ENCODE peak calls at places on chromosomes 13 and 19, in four cellular contexts. V is A673, Q is IMR-90, X is NT2/D1. C is an unnamed sample.

GRCh38 chr19:10078329-10078728 is 7.8 kb upstream of the SHFL start:
- DNase-seq in V (no peak), Q (no peak), X (no peak), C (no peak)

GRCh38 chr13:44307255-44307654 is 66.4 kb upstream of the SERP2 start:
- DNase-seq in V (no peak), X (no peak), Q (peak), C (no peak)

GRCh38 chr13:46797468-46798237 is 692 bp upstream of the ESD start:
- DNase-seq in Q (peak), V (no peak), X (no peak), C (no peak)

GRCh38 chr19:1468274-1469199 is 10.5 kb downstream of the C19orf25 start:
- DNase-seq in Q (peak), X (no peak), V (peak), C (no peak)

GRCh38 chr13:50873481-50873880 is 30.0 kb upstream of the DLEU7 start:
- DNase-seq in V (no peak), X (no peak), Q (peak), C (no peak)

GRCh38 chr19:57248646-57249045 is 8.2 kb downstream of the ZNF805 start:
- DNase-seq in X (no peak), Q (no peak), V (no peak), C (no peak)

GRCh38 chr19:41226053-41226873 is 7.2 kb downstream of the AXL start:
- DNase-seq in Q (peak), V (peak), X (peak), C (peak)

GRCh38 chr13:24630851-24631341 is 49.3 kb upstream of the ATP12A start:
- DNase-seq in X (peak), V (no peak), Q (peak), C (no peak)

GRCh38 chr19:18131841-18132596 is 20.9 kb upstream of the PIK3R2 start:
- DNase-seq in Q (no peak), V (peak), X (no peak), C (no peak)

GRCh38 chr13:88764103-88764502 is 1092.9 kb downstream of the SLITRK5 start:
- DNase-seq in V (no peak), X (peak), Q (no peak), C (no peak)

GRCh38 chr13:100694722-100695644 is 20.4 kb upstream of the TMTC4 start:
- DNase-seq in V (peak), X (peak), Q (peak), C (no peak)

GRCh38 chr19:15265849-15266248 is 33.6 kb upstream of the EPHX3 start:
- DNase-seq in X (no peak), Q (peak), V (peak), C (no peak)

GRCh38 chr13:64723735-64724134 is 2506.4 kb downstream of the PCDH9 start:
- DNase-seq in V (peak), Q (peak), X (no peak), C (no peak)

GRCh38 chr13:93220073-93220472 is 6.5 kb upstream of the GPC6 start:
- DNase-seq in Q (no peak), V (no peak), X (no peak), C (no peak)

GRCh38 chr19:33171916-33172359 is 22.2 kb upstream of the LRP3 start:
- DNase-seq in V (no peak), X (no peak), Q (peak), C (no peak)

GRCh38 chr13:75908137-75908536 is 272.0 kb downstream of the LMO7 start:
- DNase-seq in V (no peak), Q (no peak), X (no peak), C (no peak)

GRCh38 chr13:30744056-30744684 is 8.8 kb downstream of the ALOX5AP start:
- DNase-seq in X (no peak), Q (peak), V (no peak), C (peak)

GRCh38 chr13:34166406-34166805 is 348.5 kb downstream of the RFC3 start:
- DNase-seq in V (no peak), Q (no peak), X (no peak), C (no peak)

GRCh38 chr13:110116072-110116487 is 190.9 kb downstream of the COL4A1 start:
- DNase-seq in X (no peak), V (peak), Q (peak), C (peak)

GRCh38 chr13:51192348-51192747 is 29.9 kb upstream of the FAM124A start:
- DNase-seq in Q (no peak), V (no peak), X (no peak), C (no peak)

GRCh38 chr19:1264801-1265610 is 4.1 kb upstream of the CIRBP start:
- DNase-seq in Q (peak), V (peak), X (peak), C (no peak)

GRCh38 chr13:110593430-110594130 is 21.8 kb upstream of the NAXD start:
- DNase-seq in Q (peak), V (peak), X (no peak), C (peak)

GRCh38 chr13:113034451-113035208 is 65.6 kb downstream of the MCF2L start:
- DNase-seq in V (peak), X (no peak), Q (peak), C (no peak)

GRCh38 chr19:41341669-41342490 is 11.8 kb downstream of the TGFB1 start:
- DNase-seq in X (no peak), V (no peak), Q (no peak), C (peak)

GRCh38 chr13:33874871-33875270 is 56.9 kb downstream of the RFC3 start:
- DNase-seq in Q (no peak), X (no peak), V (no peak), C (no peak)

GRCh38 chr13:33787051-33787591 is 30.8 kb upstream of the RFC3 start:
- DNase-seq in X (no peak), Q (no peak), V (peak), C (peak)

GRCh38 chr13:33185853-33186252 is 99.7 kb downstream of the STARD13 start:
- DNase-seq in V (peak), Q (no peak), X (no peak), C (no peak)

GRCh38 chr19:19137556-19138109 is 645 bp downstream of the TMEM161A start:
- DNase-seq in X (no peak), V (no peak), Q (no peak), C (no peak)

GRCh38 chr19:43643326-43643725 is 3.7 kb upstream of the CADM4 start:
- DNase-seq in X (no peak), Q (no peak), V (no peak), C (no peak)

GRCh38 chr19:39765091-39766076 is 13.3 kb upstream of the LEUTX start:
- DNase-seq in V (peak), Q (peak), X (peak), C (no peak)
- H3K4me3 ChIP-seq in V (no peak), Q (no peak), X (no peak), C (no peak)

GRCh38 chr13:97142452-97142851 is 79.7 kb upstream of the MBNL2 start:
- DNase-seq in X (no peak), Q (no peak), V (no peak), C (no peak)

GRCh38 chr13:97139704-97140103 is 82.4 kb upstream of the MBNL2 start:
- DNase-seq in X (no peak), Q (no peak), V (no peak), C (no peak)

GRCh38 chr13:97145057-97145456 is 77.1 kb upstream of the MBNL2 start:
- DNase-seq in X (no peak), Q (no peak), V (no peak), C (no peak)

GRCh38 chr13:97140611-97141010 is 81.5 kb upstream of the MBNL2 start:
- DNase-seq in X (no peak), Q (peak), V (no peak), C (no peak)

GRCh38 chr13:97141564-97142005 is 80.5 kb upstream of the MBNL2 start:
- DNase-seq in X (peak), V (peak), Q (peak), C (no peak)
- H3K4me3 ChIP-seq in X (no peak), V (no peak), Q (no peak), C (no peak)

DNA sequence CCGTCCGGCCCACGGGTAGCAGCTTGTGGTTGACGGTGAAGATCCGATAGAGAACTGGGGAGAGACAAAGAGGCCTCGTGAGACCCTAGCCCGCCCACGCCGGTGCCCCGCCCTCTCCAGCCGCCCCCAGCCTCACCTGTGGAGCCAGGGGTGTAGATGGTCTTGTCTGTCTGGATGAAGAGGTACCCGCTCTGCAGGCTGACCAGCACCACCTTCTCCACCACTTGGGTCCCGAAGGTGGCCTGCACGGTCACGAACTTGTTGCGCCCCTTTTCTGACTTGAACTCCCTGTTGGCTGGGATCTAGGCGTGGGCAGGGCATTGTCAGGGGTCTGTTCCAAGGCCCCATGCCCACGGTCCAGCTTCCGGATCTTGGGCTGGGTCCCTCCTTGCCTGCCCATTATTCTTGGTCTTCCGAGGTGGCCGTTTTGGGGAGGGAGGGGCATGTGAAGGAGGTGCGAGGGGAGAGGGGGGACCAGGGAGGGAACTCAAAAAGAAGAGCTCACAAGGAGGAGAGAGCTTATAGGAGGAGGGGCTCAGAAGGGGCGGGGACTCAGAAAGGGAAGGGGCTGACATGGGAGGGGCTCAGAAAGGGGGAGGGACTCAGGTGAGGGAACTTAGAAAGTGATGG is 2.2 kb downstream of the C3 start:
- DNase-seq in X (no peak), Q (no peak), V (no peak), C (no peak)
- H3K4me3 ChIP-seq in X (no peak), Q (no peak), V (no peak), C (no peak)

DNA sequence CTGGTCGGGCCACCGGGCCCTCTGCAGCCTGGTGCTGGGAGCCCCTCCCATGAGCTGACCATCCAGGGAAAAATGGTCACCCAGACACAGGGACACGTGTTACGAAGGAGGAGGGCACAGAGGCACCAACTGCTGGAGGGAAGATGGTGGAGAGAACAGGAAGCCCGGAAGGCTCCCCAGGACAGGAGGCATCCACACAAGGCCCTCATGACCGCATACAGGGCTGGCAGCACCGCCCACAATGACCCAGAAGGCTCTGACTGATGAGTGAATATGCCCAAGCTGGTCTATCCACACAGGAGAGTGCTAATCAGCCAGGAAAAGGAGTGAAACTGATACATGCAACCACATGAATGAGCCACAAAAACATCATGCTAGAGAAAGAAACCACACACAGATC is 14.0 kb upstream of the TMEM86B start:
- DNase-seq in V (no peak), X (no peak), Q (no peak), C (no peak)
- H3K4me3 ChIP-seq in V (no peak), X (no peak), Q (no peak), C (no peak)

GRCh38 chr13:42524487-42525034 is 49.4 kb upstream of the TNFSF11 start:
- DNase-seq in Q (no peak), X (no peak), V (no peak), C (no peak)
- H3K4me3 ChIP-seq in Q (no peak), X (no peak), V (no peak), C (no peak)

GRCh38 chr13:49494645-49495044 is 1.1 kb upstream of the PHF11 start:
- DNase-seq in Q (no peak), V (no peak), X (no peak), C (no peak)
- H3K4me3 ChIP-seq in Q (no peak), V (peak), X (no peak), C (peak)

GRCh38 chr13:48829536-48829935 is 146.2 kb upstream of the FNDC3A start:
- DNase-seq in Q (no peak), V (no peak), X (no peak), C (peak)
- H3K4me3 ChIP-seq in Q (no peak), V (no peak), X (no peak), C (no peak)

GRCh38 chr13:99509477-99509876 is 8.2 kb downstream of the TM9SF2 start:
- DNase-seq in Q (no peak), V (no peak), X (no peak), C (no peak)

GRCh38 chr13:99501952-99502310 is 659 bp downstream of the TM9SF2 start:
- DNase-seq in Q (peak), V (peak), X (no peak), C (peak)

GRCh38 chr13:99505814-99506269 is 4.6 kb downstream of the TM9SF2 start:
- DNase-seq in X (no peak), Q (peak), V (peak), C (peak)

GRCh38 chr13:99506632-99507031 is 5.4 kb downstream of the TM9SF2 start:
- DNase-seq in V (no peak), Q (no peak), X (no peak), C (no peak)

GRCh38 chr13:99507054-99507453 is 5.8 kb downstream of the TM9SF2 start:
- DNase-seq in X (no peak), V (no peak), Q (no peak), C (no peak)
- H3K4me3 ChIP-seq in X (no peak), V (no peak), Q (no peak), C (no peak)

GRCh38 chr19:14112051-14112808 is 5.3 kb downstream of the PRKACA start:
- DNase-seq in V (no peak), X (no peak), Q (no peak), C (no peak)
- H3K4me3 ChIP-seq in V (no peak), X (no peak), Q (no peak), C (no peak)

C was measured in CD4-positive, CD25-positive, alpha-beta regulatory T cell.